ENCODE peak calls at places on chromosomes 11 and 22, in eight cellular contexts. Y, C, W, M, T, N, H and F are unnamed samples.

GRCh38 chr11:13448876-13449275 is 14.1 kb downstream of the BTBD10 start:
- DNase-seq in W (peak), N (no peak), H (no peak), M (no peak), C (peak), T (peak), Y (peak), F (peak)

GRCh38 chr11:68688881-68689280 is 4.5 kb downstream of the GAL start:
- DNase-seq in C (peak), T (no peak), Y (no peak), W (no peak), M (no peak), H (no peak), N (no peak), F (no peak)

GRCh38 chr22:27170491-27170890 is 513.1 kb downstream of the MIAT start:
- DNase-seq in Y (peak), T (peak), M (no peak), H (no peak), C (peak), W (no peak), N (peak), F (peak)

GRCh38 chr11:70210051-70210501 is 7.0 kb downstream of the FADD start:
- DNase-seq in Y (no peak), H (no peak), C (no peak), N (no peak), T (peak), W (no peak), M (peak), F (peak)

GRCh38 chr11:120566176-120566575 is 54.6 kb downstream of the GRIK4 start:
- DNase-seq in W (no peak), M (no peak), H (no peak), Y (no peak), N (no peak), C (no peak), T (no peak), F (no peak)

GRCh38 chr11:118111744-118112035 is 24.9 kb upstream of the SMIM35 start:
- DNase-seq in N (no peak), C (no peak), T (no peak), H (no peak), Y (no peak), W (no peak), M (no peak), F (no peak)

GRCh38 chr11:12087075-12087775 is 23.2 kb upstream of the MICAL2 start:
- DNase-seq in W (no peak), M (peak), H (no peak), T (peak), Y (no peak), N (peak), C (no peak), F (peak)

GRCh38 chr11:19283998-19284397 is 43.3 kb upstream of the E2F8 start:
- DNase-seq in Y (no peak), N (no peak), H (no peak), C (no peak), W (no peak), T (no peak), M (no peak), F (no peak)

GRCh38 chr11:60161107-60161506 is 21.8 kb downstream of the MS4A6A start:
- DNase-seq in T (no peak), N (no peak), C (no peak), W (no peak), Y (no peak), H (no peak), M (no peak), F (no peak)

GRCh38 chr11:27717801-27718229 is 17.6 kb upstream of the BDNF start:
- DNase-seq in H (no peak), M (no peak), C (no peak), Y (no peak), N (peak), W (no peak), T (no peak), F (no peak)

GRCh38 chr11:76574406-76574805 is 96.1 kb downstream of the LRRC32 start:
- DNase-seq in Y (no peak), T (no peak), M (no peak), H (no peak), W (no peak), C (no peak), N (no peak), F (peak)

GRCh38 chr22:46748948-46749681 is 11.1 kb upstream of the CERK start:
- DNase-seq in N (no peak), M (peak), C (peak), W (no peak), H (peak), Y (no peak), T (peak), F (peak)

GRCh38 chr11:111623527-111624030 is 21.3 kb downstream of the SIK2 start:
- DNase-seq in T (no peak), N (no peak), M (no peak), C (no peak), Y (no peak), W (no peak), H (no peak), F (no peak)

GRCh38 chr11:73312806-73313403 is 4.8 kb downstream of the ARHGEF17 start:
- DNase-seq in N (no peak), C (peak), Y (peak), H (no peak), W (no peak), T (peak), M (no peak), F (peak)

GRCh38 chr11:1013628-1013935 is 22.9 kb downstream of the MUC6 start:
- DNase-seq in C (no peak), T (no peak), H (no peak), W (no peak), N (no peak), M (no peak), Y (no peak), F (no peak)
- H3K4me3 ChIP-seq in C (no peak), T (no peak), H (no peak), W (no peak), N (no peak), M (no peak), Y (no peak), F (no peak)

GRCh38 chr11:22668005-22668796 is 1.8 kb downstream of the GAS2 start:
- DNase-seq in H (no peak), T (no peak), N (no peak), W (no peak), C (no peak), Y (no peak), M (no peak), F (no peak)
- TF ChIP-seq CTCF in H (no peak), T (no peak), N (no peak), W (no peak), C (no peak), Y (no peak), M (no peak), F (no peak)

GRCh38 chr22:40324468-40325305 is 21.6 kb upstream of the ADSL start:
- DNase-seq in T (no peak), W (no peak), H (peak), M (peak), Y (no peak), N (no peak), C (no peak), F (no peak)
- H3K4me3 ChIP-seq in T (no peak), W (no peak), H (no peak), M (no peak), Y (no peak), N (no peak), C (no peak), F (no peak)

DNA sequence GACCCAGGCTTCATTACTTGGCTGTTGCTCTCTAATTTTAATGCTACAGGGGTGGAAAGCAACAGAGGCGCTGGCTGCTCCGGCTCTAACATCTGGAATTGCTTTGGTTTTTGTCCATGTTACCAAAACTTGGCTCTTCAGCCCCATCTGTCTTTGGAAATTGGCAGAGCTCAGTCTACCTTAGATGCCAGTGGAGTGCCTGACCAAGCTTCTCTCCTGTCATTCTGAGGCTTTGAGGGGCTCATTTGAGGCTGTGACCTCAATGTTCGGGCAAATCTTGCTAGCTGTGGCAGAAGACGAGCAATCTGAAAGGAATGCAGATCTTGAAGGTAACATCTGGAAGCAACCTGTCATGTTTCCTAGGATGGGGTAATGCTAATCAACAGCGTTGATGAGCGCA is 409.5 kb upstream of the SYN3 start:
- DNase-seq in T (peak), M (no peak), Y (no peak), H (no peak), W (no peak), C (no peak), N (no peak), F (peak)
- TF ChIP-seq CTCF in T (peak), M (no peak), Y (no peak), H (no peak), W (no peak), C (no peak), N (no peak), F (peak)

DNA sequence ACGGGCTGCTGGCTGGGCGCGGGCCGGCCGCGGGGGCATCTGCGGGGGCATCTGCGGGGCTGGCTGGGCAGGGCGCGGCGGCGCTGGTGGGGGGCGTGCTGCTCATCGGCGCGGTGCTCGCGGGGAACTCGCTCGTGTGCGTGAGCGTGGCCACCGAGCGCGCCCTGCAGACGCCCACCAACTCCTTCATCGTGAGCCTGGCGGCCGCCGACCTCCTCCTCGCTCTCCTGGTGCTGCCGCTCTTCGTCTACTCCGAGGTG is 194 bp downstream of the DRD4 start:
- DNase-seq in M (no peak), H (no peak), T (no peak), W (no peak), N (no peak), C (no peak), Y (peak), F (no peak)
- H3K4me3 ChIP-seq in M (no peak), H (peak), T (no peak), W (no peak), N (no peak), C (no peak), Y (peak), F (no peak)

GRCh38 chr11:102683277-102683676 is 22.3 kb downstream of the MMP27 start:
- DNase-seq in H (no peak), W (no peak), N (peak), C (no peak), M (no peak), T (no peak), Y (no peak), F (no peak)
- TF ChIP-seq CTCF in H (no peak), W (no peak), N (no peak), C (no peak), M (no peak), T (peak), Y (no peak), F (no peak)

GRCh38 chr22:38086942-38087341 is 3.0 kb upstream of the SLC16A8 start:
- DNase-seq in C (no peak), W (no peak), Y (peak), M (no peak), T (no peak), N (no peak), H (no peak), F (no peak)

GRCh38 chr22:38086001-38086845 is 2.2 kb upstream of the SLC16A8 start:
- DNase-seq in W (no peak), C (no peak), Y (peak), H (no peak), M (no peak), T (no peak), N (no peak), F (no peak)

GRCh38 chr22:38089474-38089851 is 5.5 kb upstream of the SLC16A8 start:
- DNase-seq in N (no peak), W (no peak), H (no peak), M (no peak), C (no peak), Y (no peak), T (no peak), F (no peak)

GRCh38 chr22:38087855-38088254 is 3.9 kb upstream of the SLC16A8 start:
- DNase-seq in N (no peak), M (no peak), Y (no peak), T (no peak), W (no peak), H (no peak), C (no peak), F (no peak)

GRCh38 chr22:38088723-38089473 is 4.9 kb upstream of the SLC16A8 start:
- DNase-seq in M (no peak), T (peak), N (no peak), Y (no peak), W (no peak), H (no peak), C (no peak), F (peak)
- H3K4me3 ChIP-seq in M (no peak), T (peak), N (no peak), Y (peak), W (no peak), H (peak), C (no peak), F (peak)

DNA sequence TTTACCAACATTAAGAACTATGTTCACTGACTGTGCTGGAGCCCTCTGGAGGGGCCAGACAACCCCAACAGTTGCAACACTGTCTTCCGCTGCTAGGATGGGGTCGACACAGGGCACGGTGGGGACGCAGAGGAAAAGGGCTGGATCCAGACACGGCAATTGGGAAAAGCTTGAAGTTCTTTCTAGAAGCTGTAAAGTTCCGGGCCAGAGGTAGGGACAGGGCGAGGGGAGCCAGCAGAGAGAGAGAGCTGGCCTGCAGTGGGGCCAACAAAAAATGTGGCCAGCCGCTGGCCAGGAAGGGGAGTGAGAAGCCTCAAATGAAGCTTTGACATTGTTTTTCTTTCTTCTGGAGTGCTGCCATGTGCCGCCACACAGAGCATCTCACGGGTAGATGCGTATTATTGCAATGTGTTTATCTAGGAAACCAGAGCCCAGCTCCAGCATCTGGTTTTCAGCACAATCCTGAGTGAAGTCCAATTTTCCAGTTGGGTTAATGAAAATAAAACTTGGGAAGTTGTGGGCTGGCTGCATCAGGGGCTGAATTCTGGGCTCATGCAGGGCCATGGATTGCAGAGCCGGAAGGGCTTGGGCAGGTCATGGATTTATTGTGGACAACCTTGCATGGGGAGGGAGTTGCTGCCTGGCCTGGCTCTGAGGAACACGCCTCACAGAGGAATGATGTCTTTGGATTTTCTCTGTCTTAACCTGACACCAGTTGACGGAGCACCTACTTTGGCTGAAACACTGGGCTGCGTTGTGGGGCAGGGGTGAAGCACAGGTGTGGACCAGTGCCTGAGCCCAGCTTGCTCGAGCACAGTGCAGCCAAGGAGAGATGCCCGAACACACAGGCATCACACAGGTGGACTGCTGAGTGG is 67.6 kb upstream of the AMPD3 start:
- DNase-seq in Y (peak), M (no peak), H (no peak), N (no peak), T (peak), C (peak), W (no peak), F (peak)
- TF ChIP-seq CTCF in Y (no peak), M (no peak), H (no peak), N (no peak), T (no peak), C (no peak), W (no peak), F (peak)